ENCODE peak calls at places on chromosomes 6 and 20, in four cellular contexts. F, N, C and E are unnamed samples.

GRCh38 chr20:36183155-36183944 is 28.8 kb downstream of the EPB41L1 start:
- DNase-seq in N (peak; percentile 92), C (no peak), F (peak; percentile 97), E (no peak)

GRCh38 chr20:36604952-36605308 is 649 bp upstream of the RAB5IF start:
- DNase-seq in F (no peak), N (peak; percentile 28), C (peak; percentile 81), E (no peak)

GRCh38 chr6:12138377-12138776 is 126.3 kb downstream of the HIVEP1 start:
- DNase-seq in F (peak; percentile 16), N (no peak), C (no peak), E (no peak)

GRCh38 chr20:57048027-57048869 is 218.2 kb downstream of the BMP7 start:
- DNase-seq in C (no peak), F (peak; percentile 35), N (peak; percentile 79), E (peak; percentile 62)

GRCh38 chr6:28710466-28711191 is 184.9 kb downstream of the GPX5 start:
- DNase-seq in F (peak; percentile 59), N (peak; percentile 56), C (no peak), E (no peak)

GRCh38 chr6:88843040-88843439 is 120.4 kb downstream of the RNGTT start:
- DNase-seq in C (no peak), F (no peak), N (no peak), E (no peak)

GRCh38 chr20:48190757-48191156 is 405.5 kb upstream of the SULF2 start:
- DNase-seq in C (no peak), N (no peak), F (no peak), E (no peak)

GRCh38 chr20:22586645-22587310 is 2.4 kb upstream of the FOXA2 start:
- DNase-seq in C (no peak), N (peak; percentile 72), F (peak; percentile 56), E (no peak)

GRCh38 chr20:41476446-41476845 is 109.8 kb upstream of the EMILIN3 start:
- DNase-seq in C (no peak), F (no peak), N (no peak), E (no peak)

GRCh38 chr6:18118330-18118729 is 4.1 kb downstream of the NHLRC1 start:
- DNase-seq in C (no peak), F (no peak), N (no peak), E (no peak)

GRCh38 chr6:81834141-81834621 is 81.7 kb upstream of the TENT5A start:
- DNase-seq in N (no peak), F (no peak), C (no peak), E (no peak)

GRCh38 chr6:43995137-43995536 is 132.1 kb downstream of the MRPL14 start:
- DNase-seq in C (no peak), N (no peak), F (no peak), E (no peak)

GRCh38 chr6:43488667-43489276 is 11.4 kb downstream of the TJAP1 start:
- DNase-seq in F (peak; percentile 53), N (no peak), C (no peak), E (no peak)

GRCh38 chr6:148835920-148836441 is 89.2 kb downstream of the UST start:
- DNase-seq in F (no peak), C (no peak), N (no peak), E (no peak)

GRCh38 chr6:152167639-152168603 is 360.4 kb downstream of the ESR1 start:
- DNase-seq in C (no peak), F (no peak), N (peak; percentile 3), E (no peak)

GRCh38 chr20:1900321-1900791 is 5.1 kb downstream of the SIRPA start:
- DNase-seq in N (peak; percentile 39), C (no peak), F (peak; percentile 89), E (peak; percentile 56)

GRCh38 chr6:112227992-112228391 is 26.4 kb downstream of the LAMA4 start:
- DNase-seq in C (no peak), F (no peak), N (no peak), E (no peak)

GRCh38 chr20:49894073-49894470 is 21.3 kb downstream of the SPATA2 start:
- DNase-seq in N (no peak), F (no peak), C (peak; percentile 40), E (no peak)

GRCh38 chr6:156994215-156995076 is 217.3 kb downstream of the ARID1B start:
- DNase-seq in C (no peak), F (no peak), N (no peak), E (no peak)

GRCh38 chr6:160883560-160883959 is 108.0 kb upstream of the MAP3K4 start:
- DNase-seq in F (no peak), N (no peak), C (no peak), E (no peak)

GRCh38 chr6:140921366-140922226 is 1211.1 kb upstream of the GJE1 start:
- DNase-seq in F (peak; percentile 61), C (no peak), N (peak; percentile 10), E (no peak)

GRCh38 chr20:733806-734205 is 34.5 kb downstream of the SLC52A3 start:
- DNase-seq in F (no peak), N (no peak), C (no peak), E (no peak)

GRCh38 chr20:32519367-32519730 is 65.8 kb downstream of the NOL4L start:
- DNase-seq in F (no peak), C (no peak), N (no peak), E (no peak)

GRCh38 chr6:65706436-65706835 is 590 bp downstream of the EYS start:
- DNase-seq in C (no peak), N (no peak), F (no peak), E (no peak)

GRCh38 chr6:144585217-144585814 is 300.2 kb downstream of the UTRN start:
- DNase-seq in F (peak; percentile 40), N (peak; percentile 17), C (no peak), E (no peak)

GRCh38 chr6:37631295-37631694 is 66.4 kb downstream of the MDGA1 start:
- DNase-seq in C (no peak), N (no peak), F (no peak), E (no peak)

GRCh38 chr6:37632989-37633550 is 64.6 kb downstream of the MDGA1 start:
- DNase-seq in F (no peak), N (no peak), C (no peak), E (no peak)

GRCh38 chr6:37633581-37634237 is 64.0 kb downstream of the MDGA1 start:
- DNase-seq in C (no peak), F (no peak), N (no peak), E (no peak)

GRCh38 chr6:37630281-37630799 is 67.3 kb downstream of the MDGA1 start:
- DNase-seq in C (no peak), F (peak; percentile 13), N (no peak), E (no peak)

DNA sequence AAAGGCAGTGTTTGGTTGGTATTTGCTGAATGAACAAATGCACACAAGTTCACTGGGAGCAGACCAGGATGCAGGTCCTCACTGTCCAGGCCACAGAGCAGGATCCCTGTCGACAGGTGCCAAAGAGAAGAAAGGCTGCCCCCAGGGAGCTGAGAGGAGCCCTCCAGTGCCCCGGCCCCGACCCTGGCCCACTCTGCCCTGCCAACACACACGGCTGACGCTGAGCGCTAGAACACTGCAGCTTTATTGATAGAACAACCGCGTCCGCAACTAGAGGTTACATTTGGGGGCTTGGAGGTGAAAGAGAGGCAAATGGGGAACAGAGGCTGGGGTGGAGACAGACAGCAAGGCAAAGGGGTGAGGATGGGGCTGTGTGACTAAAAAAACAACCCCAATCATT is 65.4 kb downstream of the MDGA1 start:
- DNase-seq in C (no peak), F (no peak), N (no peak), E (no peak)
- TF ChIP-seq TAF1 in C (no peak), F (no peak), N (no peak), E (no peak)

GRCh38 chr6:134675110-134676038 is 274.5 kb downstream of the ALDH8A1 start:
- DNase-seq in N (no peak), F (no peak), C (no peak), E (no peak)

GRCh38 chr6:134676307-134677281 is 273.3 kb downstream of the ALDH8A1 start:
- DNase-seq in N (no peak), F (no peak), C (no peak), E (no peak)

GRCh38 chr6:134678436-134678889 is 271.4 kb downstream of the ALDH8A1 start:
- DNase-seq in F (no peak), N (no peak), C (no peak), E (no peak)

GRCh38 chr6:134669531-134669930 is 280.4 kb downstream of the ALDH8A1 start:
- DNase-seq in N (no peak), F (no peak), C (no peak), E (no peak)

DNA sequence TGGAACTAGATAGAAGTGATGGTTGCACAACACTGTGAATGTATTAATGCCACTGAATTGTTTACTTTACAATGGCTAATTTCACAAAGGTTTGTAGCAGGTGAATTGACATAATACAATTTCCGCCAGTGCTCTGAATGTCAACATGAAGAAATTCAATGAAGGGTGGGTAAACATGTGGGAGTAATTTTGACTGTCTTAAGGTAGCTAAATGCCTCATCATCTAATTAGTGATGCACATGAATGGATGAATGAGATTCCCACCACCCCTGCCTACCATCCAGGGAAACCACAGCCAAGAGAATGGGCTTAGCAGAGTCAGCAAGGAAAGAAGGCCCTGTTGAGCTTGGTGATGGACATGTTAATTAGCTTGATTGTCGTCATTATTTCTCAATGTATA is 275.3 kb downstream of the ALDH8A1 start:
- DNase-seq in N (no peak), C (no peak), F (no peak), E (no peak)
- TF ChIP-seq POLR2AphosphoS5 in N (no peak), C (no peak), F (no peak), E (no peak)

GRCh38 chr20:16599257-16599656 is 26.0 kb upstream of the KIF16B start:
- DNase-seq in F (no peak), N (no peak), C (no peak), E (no peak)
- TF ChIP-seq TAF1 in F (no peak), N (no peak), C (no peak), E (no peak)

GRCh38 chr6:16544006-16544405 is 217.3 kb downstream of the ATXN1 start:
- DNase-seq in C (no peak), N (no peak), F (no peak), E (no peak)

GRCh38 chr6:16539086-16539931 is 222.0 kb downstream of the ATXN1 start:
- DNase-seq in C (no peak), F (peak; percentile 96), N (no peak), E (no peak)

GRCh38 chr6:16544521-16544920 is 216.7 kb downstream of the ATXN1 start:
- DNase-seq in F (no peak), C (no peak), N (no peak), E (no peak)

GRCh38 chr6:16543491-16543890 is 217.8 kb downstream of the ATXN1 start:
- DNase-seq in F (no peak), N (no peak), C (no peak), E (no peak)

DNA sequence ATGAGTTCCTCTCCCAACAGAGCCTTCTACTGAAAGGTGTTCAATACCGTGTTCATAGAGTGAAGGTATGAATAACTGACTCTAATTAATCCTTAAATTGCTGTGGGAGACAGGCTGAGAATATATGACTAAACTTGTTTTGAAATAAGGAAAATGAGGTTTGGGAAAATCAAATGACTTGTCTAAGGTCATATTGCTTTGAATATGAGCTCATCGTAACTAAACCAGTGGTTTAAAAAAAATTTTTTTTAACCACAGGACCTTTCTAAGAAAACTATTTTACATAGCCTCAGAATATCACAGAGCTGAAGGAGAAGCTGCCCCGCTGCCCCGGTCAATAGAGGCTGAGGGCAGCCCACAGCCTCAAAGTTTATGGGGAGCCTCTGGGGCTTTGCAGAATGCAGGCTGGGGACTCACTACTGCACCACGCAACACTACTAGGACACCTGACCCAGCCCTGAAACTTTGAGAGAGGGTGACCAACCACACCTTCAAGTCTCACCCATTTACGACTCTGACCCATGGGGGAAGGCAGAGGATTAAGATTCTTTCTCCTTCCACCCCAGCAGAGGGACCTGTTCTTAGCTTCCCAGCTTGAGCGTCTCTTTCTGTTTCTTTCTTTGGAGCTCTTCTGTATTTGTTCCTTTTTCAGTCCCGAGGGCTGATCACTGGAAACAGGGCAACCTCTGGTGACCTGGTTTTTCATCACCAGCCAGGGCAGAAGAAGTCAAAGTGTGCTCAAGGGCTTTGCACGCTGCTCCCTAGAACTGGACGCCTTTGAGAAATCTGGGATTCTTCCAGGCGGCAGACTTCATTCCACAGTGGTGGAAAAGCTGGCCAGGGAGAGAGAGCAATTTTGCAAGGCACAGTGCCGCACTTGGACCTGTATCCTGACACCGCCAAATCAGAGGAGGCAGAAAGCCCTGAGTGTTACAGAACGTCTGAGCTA is 220.2 kb downstream of the ATXN1 start:
- DNase-seq in F (no peak), N (no peak), C (no peak), E (no peak)
- TF ChIP-seq POLR2AphosphoS5 in F (no peak), N (no peak), C (no peak), E (no peak)